ENCODE peak calls at places on chromosomes 5 and 9, in eight cellular contexts. One of them, this sample, is unnamed.

GRCh38 chr5:176868731-176869130 is 30.4 kb downstream of the HK3 start:
- DNase-seq in mesothelial cell of epicardium: no peak
- DNase-seq in A172: no peak
- DNase-seq in H4: no peak
- DNase-seq in midbrain: no peak
- DNase-seq in GM12878: no peak
- DNase-seq in EL: no peak
- DNase-seq in HL-60: no peak
- DNase-seq in this sample: no peak

GRCh38 chr9:83996126-83996525 is 15.5 kb downstream of the RMI1 start:
- DNase-seq in H4: no peak
- DNase-seq in HL-60: no peak
- DNase-seq in EL: no peak
- DNase-seq in mesothelial cell of epicardium: no peak
- DNase-seq in GM12878: no peak
- DNase-seq in A172: no peak
- DNase-seq in midbrain: no peak
- DNase-seq in this sample: no peak

GRCh38 chr5:172142709-172143215 is 45.3 kb downstream of the STK10 start:
- DNase-seq in mesothelial cell of epicardium: no peak
- DNase-seq in H4: no peak
- DNase-seq in midbrain: no peak
- DNase-seq in EL: no peak
- DNase-seq in HL-60: no peak
- DNase-seq in A172: peak
- DNase-seq in GM12878: no peak
- DNase-seq in this sample: no peak

GRCh38 chr5:123659006-123659405 is 147.0 kb downstream of the CSNK1G3 start:
- DNase-seq in mesothelial cell of epicardium: no peak
- DNase-seq in HL-60: no peak
- DNase-seq in midbrain: no peak
- DNase-seq in A172: no peak
- DNase-seq in GM12878: no peak
- DNase-seq in EL: no peak
- DNase-seq in H4: no peak
- DNase-seq in this sample: no peak

GRCh38 chr5:133117166-133117929 is 65.5 kb downstream of the HSPA4 start:
- DNase-seq in midbrain: peak
- DNase-seq in H4: no peak
- DNase-seq in GM12878: no peak
- DNase-seq in mesothelial cell of epicardium: no peak
- DNase-seq in EL: no peak
- DNase-seq in HL-60: no peak
- DNase-seq in A172: no peak
- DNase-seq in this sample: no peak

GRCh38 chr9:3848445-3849114 is 322.8 kb upstream of the RFX3 start:
- DNase-seq in mesothelial cell of epicardium: no peak
- DNase-seq in GM12878: no peak
- DNase-seq in H4: no peak
- DNase-seq in HL-60: no peak
- DNase-seq in A172: peak
- DNase-seq in midbrain: peak
- DNase-seq in EL: no peak
- DNase-seq in this sample: no peak

GRCh38 chr5:133944263-133945230 is 23.9 kb downstream of the C5orf15 start:
- DNase-seq in EL: peak
- DNase-seq in mesothelial cell of epicardium: peak
- DNase-seq in A172: peak
- DNase-seq in midbrain: peak
- DNase-seq in HL-60: peak
- DNase-seq in GM12878: no peak
- DNase-seq in H4: peak
- DNase-seq in this sample: peak

GRCh38 chr9:136171009-136171800 is 33.7 kb downstream of the LHX3 start:
- DNase-seq in A172: no peak
- DNase-seq in GM12878: no peak
- DNase-seq in H4: no peak
- DNase-seq in mesothelial cell of epicardium: no peak
- DNase-seq in EL: no peak
- DNase-seq in midbrain: no peak
- DNase-seq in HL-60: no peak
- DNase-seq in this sample: no peak

GRCh38 chr9:134340475-134341186 is 14.4 kb downstream of the RXRA start:
- DNase-seq in A172: no peak
- DNase-seq in midbrain: peak
- DNase-seq in GM12878: no peak
- DNase-seq in EL: no peak
- DNase-seq in mesothelial cell of epicardium: no peak
- DNase-seq in HL-60: peak
- DNase-seq in H4: no peak
- DNase-seq in this sample: no peak

GRCh38 chr9:18384066-18384465 is 89.9 kb upstream of the ADAMTSL1 start:
- DNase-seq in EL: no peak
- DNase-seq in HL-60: no peak
- DNase-seq in GM12878: no peak
- DNase-seq in mesothelial cell of epicardium: no peak
- DNase-seq in A172: no peak
- DNase-seq in H4: no peak
- DNase-seq in midbrain: no peak
- DNase-seq in this sample: no peak

GRCh38 chr5:155883966-155884555 is 442.9 kb upstream of the SGCD start:
- DNase-seq in A172: peak
- DNase-seq in midbrain: no peak
- DNase-seq in EL: no peak
- DNase-seq in HL-60: no peak
- DNase-seq in H4: no peak
- DNase-seq in mesothelial cell of epicardium: no peak
- DNase-seq in GM12878: no peak
- DNase-seq in this sample: no peak

GRCh38 chr9:27671591-27671990 is 98.3 kb upstream of the C9orf72 start:
- DNase-seq in A172: no peak
- DNase-seq in GM12878: no peak
- DNase-seq in H4: no peak
- DNase-seq in HL-60: no peak
- DNase-seq in mesothelial cell of epicardium: no peak
- DNase-seq in EL: no peak
- DNase-seq in midbrain: no peak
- DNase-seq in this sample: no peak

GRCh38 chr9:70262384-70262783 is 3.6 kb downstream of the SMC5 start:
- DNase-seq in midbrain: no peak
- DNase-seq in EL: no peak
- DNase-seq in H4: no peak
- DNase-seq in HL-60: no peak
- DNase-seq in GM12878: no peak
- DNase-seq in A172: no peak
- DNase-seq in mesothelial cell of epicardium: no peak
- DNase-seq in this sample: no peak

GRCh38 chr5:317086-317811 is 4.3 kb upstream of the AHRR start:
- DNase-seq in EL: peak
- DNase-seq in A172: peak
- DNase-seq in mesothelial cell of epicardium: peak
- DNase-seq in HL-60: peak
- DNase-seq in H4: peak
- DNase-seq in GM12878: no peak
- DNase-seq in midbrain: peak
- DNase-seq in this sample: peak

GRCh38 chr9:108786756-108787663 is 68.8 kb downstream of the ACTL7B start:
- DNase-seq in HL-60: no peak
- DNase-seq in mesothelial cell of epicardium: no peak
- DNase-seq in GM12878: no peak
- DNase-seq in H4: peak
- DNase-seq in EL: peak
- DNase-seq in A172: peak
- DNase-seq in midbrain: no peak
- DNase-seq in this sample: no peak

GRCh38 chr9:136437839-136438547 is 1.7 kb downstream of the INPP5E start:
- DNase-seq in H4: no peak
- DNase-seq in A172: no peak
- DNase-seq in midbrain: no peak
- DNase-seq in EL: peak
- DNase-seq in HL-60: no peak
- DNase-seq in GM12878: no peak
- DNase-seq in mesothelial cell of epicardium: no peak
- DNase-seq in this sample: peak